ENCODE peak calls at places on chromosomes 16 and 17, in seven cellular contexts. Z is nephron progenitor cell; A is skeletal muscle cell; R is activated CD4-positive, CD25-positive, alpha-beta regulatory T cell; E is ACHN; S is stimulated activated CD4-positive, alpha-beta T cell treated with anti-CD3 and anti-CD28 coated beads, TNF-alpha, amount 100 ng/mL, for 4 hours; C is NCI-H1092 treated with DMSO at 0.1 percent for 48 hours. B is an unnamed sample.

GRCh38 chr16:2483160-2483559 is 8.2 kb downstream of the TBC1D24 start:
- DNase-seq in R (no peak), A (no peak), S (no peak), E (no peak), C (peak), Z (no peak), B (no peak)

GRCh38 chr17:63694974-63695773 is 4.8 kb downstream of the LIMD2 start:
- DNase-seq in E (no peak), A (no peak), R (no peak), Z (no peak), S (no peak), C (no peak), B (no peak)

GRCh38 chr16:12210925-12211869 is 234.7 kb downstream of the SNX29 start:
- DNase-seq in R (no peak), E (no peak), Z (no peak), S (no peak), A (no peak), C (no peak), B (no peak)

GRCh38 chr16:22814330-22815105 is 556 bp downstream of the HS3ST2 start:
- DNase-seq in C (no peak), A (no peak), E (no peak), Z (peak), S (no peak), R (no peak), B (no peak)

GRCh38 chr16:56423584-56424403 is 1.6 kb downstream of the AMFR start:
- DNase-seq in Z (no peak), C (no peak), E (peak), S (no peak), R (no peak), A (no peak), B (no peak)

GRCh38 chr16:81567987-81568748 is 123.6 kb downstream of the CMIP start:
- DNase-seq in Z (no peak), E (peak), S (no peak), R (no peak), C (no peak), A (no peak), B (no peak)

GRCh38 chr17:28956861-28957260 is 5.5 kb upstream of the PHF12 start:
- DNase-seq in A (no peak), C (no peak), E (no peak), S (no peak), Z (no peak), R (no peak), B (no peak)

GRCh38 chr17:74981979-74982662 is 5.3 kb upstream of the CDR2L start:
- DNase-seq in A (no peak), E (peak), S (peak), Z (peak), R (peak), C (peak), B (peak)

GRCh38 chr16:11224894-11225676 is 30.9 kb downstream of the SOCS1 start:
- DNase-seq in E (no peak), A (no peak), C (no peak), Z (no peak), R (peak), S (peak), B (peak)

GRCh38 chr17:63120406-63120805 is 154.4 kb downstream of the TANC2 start:
- DNase-seq in R (no peak), E (no peak), Z (no peak), C (no peak), S (no peak), A (no peak), B (no peak)

GRCh38 chr16:17777461-17777863 is 306.7 kb upstream of the XYLT1 start:
- DNase-seq in C (no peak), Z (no peak), E (no peak), S (no peak), R (no peak), A (peak), B (no peak)

GRCh38 chr17:42178817-42179216 is 2.1 kb downstream of the KCNH4 start:
- DNase-seq in R (no peak), Z (no peak), S (no peak), A (no peak), E (no peak), C (no peak), B (no peak)

GRCh38 chr17:3796110-3796821 is 4.7 kb downstream of the ITGAE start:
- DNase-seq in R (peak), C (no peak), Z (no peak), E (no peak), S (no peak), A (no peak), B (no peak)

GRCh38 chr17:41894791-41895331 is 23.9 kb downstream of the ACLY start:
- DNase-seq in C (no peak), E (peak), R (no peak), A (peak), S (no peak), Z (no peak), B (no peak)

GRCh38 chr17:5194346-5194745 is 2.7 kb upstream of the ZNF594 start:
- DNase-seq in Z (no peak), S (no peak), C (no peak), A (no peak), R (no peak), E (no peak), B (no peak)

GRCh38 chr17:61616783-61617182 is 25.8 kb upstream of the NACA2 start:
- DNase-seq in C (no peak), E (no peak), Z (no peak), A (no peak), R (no peak), S (no peak), B (no peak)

GRCh38 chr17:55625516-55625915 is 97.1 kb downstream of the TMEM100 start:
- DNase-seq in R (no peak), S (no peak), C (no peak), Z (no peak), A (no peak), E (no peak), B (no peak)

GRCh38 chr17:74446551-74447500 is 14.9 kb downstream of the GPRC5C start:
- DNase-seq in S (no peak), A (no peak), Z (no peak), E (no peak), R (no peak), C (no peak), B (peak)

GRCh38 chr17:21199856-21200255 is 14.1 kb downstream of the TMEM11 start:
- DNase-seq in S (no peak), A (no peak), R (no peak), C (no peak), E (no peak), Z (peak), B (no peak)

GRCh38 chr17:28497931-28498330 is 8.2 kb upstream of the FOXN1 start:
- DNase-seq in S (no peak), E (no peak), R (no peak), A (no peak), C (no peak), Z (no peak), B (no peak)

GRCh38 chr16:48687421-48688038 is 77.5 kb upstream of the N4BP1 start:
- DNase-seq in R (no peak), S (no peak), E (peak), A (peak), Z (peak), C (peak), B (no peak)

GRCh38 chr16:82639666-82640336 is 13.0 kb downstream of the CDH13 start:
- DNase-seq in A (no peak), C (peak), Z (peak), R (no peak), E (peak), S (no peak), B (peak)

GRCh38 chr17:33962857-33963655 is 292.0 kb upstream of the CCL2 start:
- DNase-seq in E (no peak), Z (no peak), R (no peak), A (no peak), C (no peak), S (no peak), B (no peak)

GRCh38 chr16:28181557-28181914 is 30.2 kb downstream of the XPO6 start:
- DNase-seq in C (no peak), Z (no peak), S (no peak), A (peak), R (no peak), E (peak), B (no peak)

GRCh38 chr17:29131814-29132682 is 48.1 kb downstream of the MYO18A start:
- DNase-seq in E (no peak), A (peak), R (no peak), Z (no peak), S (no peak), C (no peak), B (no peak)

GRCh38 chr17:78430892-78431691 is 52.6 kb downstream of the PGS1 start:
- DNase-seq in Z (no peak), R (no peak), A (no peak), C (no peak), S (no peak), E (no peak), B (no peak)

GRCh38 chr16:18055411-18055916 is 281.1 kb downstream of the NPIPA8 start:
- DNase-seq in E (no peak), A (no peak), S (no peak), C (no peak), Z (no peak), R (no peak), B (no peak)

GRCh38 chr17:16286947-16287562 is 66.2 kb downstream of the CENPV start:
- DNase-seq in Z (no peak), A (peak), E (peak), R (no peak), S (no peak), C (no peak), B (no peak)

GRCh38 chr16:11303405-11304138 is 22.4 kb upstream of the PRM1 start:
- DNase-seq in Z (no peak), A (no peak), E (no peak), S (no peak), R (no peak), C (peak), B (peak)

GRCh38 chr17:57553991-57554825 is 190.9 kb downstream of the CCDC182 start:
- DNase-seq in A (no peak), R (no peak), C (no peak), S (no peak), E (no peak), Z (peak), B (no peak)

GRCh38 chr17:2789700-2790099 is 6.5 kb upstream of the RAP1GAP2 start:
- DNase-seq in E (no peak), S (no peak), A (no peak), C (no peak), R (no peak), Z (no peak), B (no peak)

GRCh38 chr17:29766796-29767327 is 144.2 kb upstream of the CORO6 start:
- DNase-seq in Z (no peak), R (no peak), C (no peak), S (no peak), E (no peak), A (no peak), B (no peak)

GRCh38 chr16:53154513-53154912 is 99.7 kb downstream of the CHD9 start:
- DNase-seq in R (no peak), A (no peak), Z (no peak), C (no peak), E (no peak), S (no peak), B (no peak)

GRCh38 chr17:8310601-8311123 is 621 bp downstream of the ARHGEF15 start:
- DNase-seq in C (no peak), E (no peak), S (no peak), Z (no peak), R (no peak), A (no peak), B (no peak)

GRCh38 chr16:783404-784161 is 4.6 kb downstream of the RPUSD1 start:
- DNase-seq in A (no peak), R (no peak), S (no peak), C (no peak), E (no peak), Z (no peak), B (no peak)

GRCh38 chr17:76131061-76131691 is 9.9 kb downstream of the FOXJ1 start:
- DNase-seq in E (no peak), Z (no peak), A (no peak), R (no peak), C (no peak), S (no peak), B (no peak)

GRCh38 chr17:2398655-2399571 is 1.9 kb downstream of the MNT start:
- DNase-seq in A (peak), S (peak), Z (no peak), R (no peak), E (peak), C (peak), B (peak)